ENCODE peak calls at places on chromosome 1, in five cellular contexts. W, F, K, B and E are unnamed samples.

GRCh38 chr1:191913234-191913948 is 244.9 kb upstream of the RGS18 start:
- DNase-seq in W (no peak), F (no peak), K (no peak), B (no peak), E (no peak)

GRCh38 chr1:226702318-226702956 is 36.6 kb downstream of the ITPKB start:
- DNase-seq in W (no peak), F (no peak), K (no peak), B (no peak), E (no peak)

GRCh38 chr1:35706846-35707245 is 11.8 kb downstream of the C1orf216 start:
- DNase-seq in W (no peak), F (no peak), K (no peak), B (no peak), E (no peak)

GRCh38 chr1:3533051-3534048 is 78.0 kb downstream of the MEGF6 start:
- DNase-seq in W (no peak), F (peak), K (peak), B (no peak), E (no peak)

GRCh38 chr1:219792337-219793021 is 135.9 kb downstream of the SLC30A10 start:
- DNase-seq in W (no peak), F (no peak), K (no peak), B (no peak), E (no peak)

GRCh38 chr1:10045480-10046355 is 13.0 kb downstream of the UBE4B start:
- DNase-seq in W (no peak), F (no peak), K (peak), B (no peak), E (no peak)

GRCh38 chr1:118989878-118990378 is 1.8 kb upstream of the TBX15 start:
- DNase-seq in W (no peak), F (no peak), K (no peak), B (no peak), E (no peak)

GRCh38 chr1:220733090-220733569 is 15.0 kb upstream of the MTARC2 start:
- DNase-seq in W (peak), F (peak), K (peak), B (peak), E (peak)

GRCh38 chr1:214002472-214002871 is 14.7 kb downstream of the PROX1 start:
- DNase-seq in W (no peak), F (peak), K (no peak), B (no peak), E (no peak)

GRCh38 chr1:52263153-52263910 is 102.7 kb downstream of the CC2D1B start:
- DNase-seq in W (no peak), F (peak), K (no peak), B (no peak), E (no peak)

GRCh38 chr1:3772715-3773571 is at the start of gene SMIM1:
- DNase-seq in W (no peak), F (peak), K (no peak), B (no peak), E (no peak)

GRCh38 chr1:245859510-245860114 is 647.5 kb downstream of the SMYD3 start:
- DNase-seq in W (no peak), F (no peak), K (no peak), B (no peak), E (no peak)

GRCh38 chr1:213244664-213245091 is 193.6 kb downstream of the RPS6KC1 start:
- DNase-seq in W (peak), F (peak), K (peak), B (no peak), E (no peak)

GRCh38 chr1:48793863-48794262 is 17.2 kb upstream of the BEND5 start:
- DNase-seq in W (no peak), F (no peak), K (no peak), B (no peak), E (peak)
- TF ChIP-seq ATF3 in W (no peak), F (no peak), K (no peak), B (no peak), E (no peak)

GRCh38 chr1:229101011-229101410 is 169.9 kb upstream of the RAB4A start:
- DNase-seq in W (no peak), F (no peak), K (no peak), B (no peak), E (no peak)
- TF ChIP-seq JUND in W (no peak), F (no peak), K (no peak), B (no peak), E (no peak)

GRCh38 chr1:206714331-206715058 is 29.8 kb downstream of the MAPKAPK2 start:
- DNase-seq in W (no peak), F (no peak), K (no peak), B (no peak), E (no peak)
- TF ChIP-seq ATF3 in W (no peak), F (no peak), K (no peak), B (no peak), E (no peak)

GRCh38 chr1:31627930-31628421 is 10.5 kb downstream of the HCRTR1 start:
- DNase-seq in W (no peak), F (no peak), K (no peak), B (no peak), E (no peak)
- TF ChIP-seq JUND in W (no peak), F (no peak), K (no peak), B (no peak), E (no peak)

GRCh38 chr1:68815632-68816031 is 318.8 kb upstream of the DEPDC1 start:
- DNase-seq in W (no peak), F (no peak), K (no peak), B (no peak), E (no peak)

GRCh38 chr1:68814067-68814466 is 317.2 kb upstream of the DEPDC1 start:
- DNase-seq in W (no peak), F (no peak), K (no peak), B (no peak), E (no peak)

DNA sequence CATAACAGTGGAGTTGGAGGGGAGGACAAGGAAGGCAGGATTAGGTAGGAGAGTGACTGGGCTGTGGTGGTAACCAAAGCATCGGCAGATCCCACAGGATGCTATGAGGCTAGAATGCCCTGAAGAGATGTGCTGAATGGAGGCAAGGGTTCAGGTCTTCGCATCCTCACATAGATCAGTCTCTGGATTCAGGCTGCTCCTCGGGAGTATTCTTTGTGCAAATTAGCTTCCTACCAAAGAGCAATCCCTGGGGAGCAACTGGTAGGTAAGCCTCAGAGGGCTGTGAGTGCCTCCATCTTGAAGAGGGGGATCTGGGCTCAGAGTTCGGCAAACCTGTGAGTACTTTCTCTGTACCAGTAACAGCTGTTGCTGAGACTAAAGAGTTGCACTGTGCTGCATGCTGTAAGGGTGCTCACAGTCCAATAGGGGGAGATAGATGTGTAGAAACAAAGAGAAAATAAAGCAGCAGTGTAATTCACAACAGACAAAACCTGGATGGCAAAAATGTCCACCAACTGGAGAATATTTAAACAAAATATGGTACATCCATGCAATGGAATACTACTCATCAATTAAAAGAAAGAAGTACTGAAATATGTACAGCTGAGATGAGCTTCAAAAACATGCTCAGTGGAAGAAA is 322.4 kb upstream of the DEPDC1 start:
- DNase-seq in W (peak), F (no peak), K (no peak), B (peak), E (no peak)
- TF ChIP-seq ATF3 in W (no peak), F (no peak), K (no peak), B (no peak), E (no peak)